ENCODE peak calls at places on chromosome 6, in ten cellular contexts. One of them, this sample, is unnamed.

GRCh38 chr6:45930419-45931059 is 85.1 kb downstream of the CLIC5 start:
- DNase-seq in omental fat pad: peak; percentile 55
- DNase-seq in uterus: peak; percentile 59
- DNase-seq in Calu3: peak; percentile 75
- DNase-seq in AG10803: peak; percentile 56
- DNase-seq in NCI-H1105: peak; percentile 55
- DNase-seq in activated naive CD4-positive, alpha-beta T cell treated with Interleukin-2 at 50 U/mL for 16 hours: peak; percentile 61
- DNase-seq in fibroblast of lung: peak; percentile 51
- DNase-seq in HepG2: peak; percentile 47
- DNase-seq in ascending aorta: peak; percentile 73
- DNase-seq in this sample: peak; percentile 47

GRCh38 chr6:125995972-125996580 is 9.7 kb downstream of the TRMT11 start:
- DNase-seq in Calu3: peak; percentile 72
- DNase-seq in NCI-H1105: peak; percentile 63
- DNase-seq in HepG2: peak; percentile 72
- DNase-seq in activated naive CD4-positive, alpha-beta T cell treated with Interleukin-2 at 50 U/mL for 16 hours: peak; percentile 65
- DNase-seq in omental fat pad: no peak
- DNase-seq in uterus: peak; percentile 72
- DNase-seq in AG10803: peak; percentile 49
- DNase-seq in fibroblast of lung: peak; percentile 47
- DNase-seq in ascending aorta: no peak
- DNase-seq in this sample: peak; percentile 86

GRCh38 chr6:55065020-55065419 is 109.3 kb upstream of the HCRTR2 start:
- DNase-seq in Calu3: no peak
- DNase-seq in HepG2: no peak
- DNase-seq in ascending aorta: no peak
- DNase-seq in NCI-H1105: no peak
- DNase-seq in activated naive CD4-positive, alpha-beta T cell treated with Interleukin-2 at 50 U/mL for 16 hours: no peak
- DNase-seq in AG10803: no peak
- DNase-seq in uterus: no peak
- DNase-seq in omental fat pad: no peak
- DNase-seq in fibroblast of lung: no peak
- DNase-seq in this sample: no peak

GRCh38 chr6:43608783-43609182 is 20.3 kb downstream of the GTPBP2 start:
- DNase-seq in activated naive CD4-positive, alpha-beta T cell treated with Interleukin-2 at 50 U/mL for 16 hours: no peak
- DNase-seq in AG10803: no peak
- DNase-seq in fibroblast of lung: no peak
- DNase-seq in HepG2: no peak
- DNase-seq in NCI-H1105: no peak
- DNase-seq in omental fat pad: no peak
- DNase-seq in uterus: no peak
- DNase-seq in ascending aorta: no peak
- DNase-seq in Calu3: no peak
- DNase-seq in this sample: no peak

GRCh38 chr6:70847685-70848084 is 109.2 kb downstream of the B3GAT2 start:
- DNase-seq in uterus: no peak
- DNase-seq in NCI-H1105: no peak
- DNase-seq in ascending aorta: no peak
- DNase-seq in fibroblast of lung: no peak
- DNase-seq in omental fat pad: no peak
- DNase-seq in AG10803: no peak
- DNase-seq in activated naive CD4-positive, alpha-beta T cell treated with Interleukin-2 at 50 U/mL for 16 hours: no peak
- DNase-seq in Calu3: no peak
- DNase-seq in HepG2: no peak
- DNase-seq in this sample: no peak

GRCh38 chr6:158552796-158553138 is 7.1 kb upstream of the TMEM181 start:
- DNase-seq in uterus: no peak
- DNase-seq in fibroblast of lung: no peak
- DNase-seq in Calu3: no peak
- DNase-seq in HepG2: no peak
- DNase-seq in AG10803: no peak
- DNase-seq in omental fat pad: no peak
- DNase-seq in ascending aorta: peak; percentile 12
- DNase-seq in activated naive CD4-positive, alpha-beta T cell treated with Interleukin-2 at 50 U/mL for 16 hours: no peak
- DNase-seq in NCI-H1105: no peak
- DNase-seq in this sample: no peak

GRCh38 chr6:134482585-134483346 is 164.9 kb upstream of the SGK1 start:
- DNase-seq in fibroblast of lung: peak; percentile 58
- DNase-seq in AG10803: no peak
- DNase-seq in NCI-H1105: no peak
- DNase-seq in HepG2: no peak
- DNase-seq in activated naive CD4-positive, alpha-beta T cell treated with Interleukin-2 at 50 U/mL for 16 hours: no peak
- DNase-seq in omental fat pad: no peak
- DNase-seq in uterus: no peak
- DNase-seq in ascending aorta: no peak
- DNase-seq in Calu3: no peak
- DNase-seq in this sample: no peak

GRCh38 chr6:151067684-151068596 is 171.8 kb upstream of the AKAP12 start:
- DNase-seq in NCI-H1105: peak; percentile 11
- DNase-seq in omental fat pad: peak; percentile 49
- DNase-seq in uterus: peak; percentile 58
- DNase-seq in Calu3: peak; percentile 76
- DNase-seq in activated naive CD4-positive, alpha-beta T cell treated with Interleukin-2 at 50 U/mL for 16 hours: no peak
- DNase-seq in AG10803: peak; percentile 97
- DNase-seq in HepG2: peak; percentile 96
- DNase-seq in fibroblast of lung: peak; percentile 99
- DNase-seq in ascending aorta: peak; percentile 85
- DNase-seq in this sample: peak; percentile 28

GRCh38 chr6:42118162-42119001 is 24.0 kb downstream of the C6orf132 start:
- DNase-seq in activated naive CD4-positive, alpha-beta T cell treated with Interleukin-2 at 50 U/mL for 16 hours: no peak
- DNase-seq in ascending aorta: no peak
- DNase-seq in HepG2: peak; percentile 83
- DNase-seq in NCI-H1105: no peak
- DNase-seq in Calu3: peak; percentile 94
- DNase-seq in uterus: no peak
- DNase-seq in AG10803: peak; percentile 55
- DNase-seq in fibroblast of lung: peak; percentile 36
- DNase-seq in omental fat pad: no peak
- DNase-seq in this sample: peak; percentile 69

GRCh38 chr6:67475700-67476099 is 1159.4 kb upstream of the ADGRB3 start:
- DNase-seq in activated naive CD4-positive, alpha-beta T cell treated with Interleukin-2 at 50 U/mL for 16 hours: no peak
- DNase-seq in HepG2: no peak
- DNase-seq in uterus: no peak
- DNase-seq in AG10803: no peak
- DNase-seq in omental fat pad: no peak
- DNase-seq in Calu3: no peak
- DNase-seq in fibroblast of lung: no peak
- DNase-seq in NCI-H1105: no peak
- DNase-seq in ascending aorta: no peak
- DNase-seq in this sample: no peak

GRCh38 chr6:124480021-124480430 is 482.2 kb upstream of the RNF217 start:
- DNase-seq in NCI-H1105: no peak
- DNase-seq in uterus: no peak
- DNase-seq in activated naive CD4-positive, alpha-beta T cell treated with Interleukin-2 at 50 U/mL for 16 hours: no peak
- DNase-seq in AG10803: no peak
- DNase-seq in ascending aorta: no peak
- DNase-seq in omental fat pad: no peak
- DNase-seq in Calu3: no peak
- DNase-seq in HepG2: no peak
- DNase-seq in fibroblast of lung: peak; percentile 75
- DNase-seq in this sample: no peak

GRCh38 chr6:108655840-108656650 is 95.3 kb downstream of the FOXO3 start:
- DNase-seq in activated naive CD4-positive, alpha-beta T cell treated with Interleukin-2 at 50 U/mL for 16 hours: no peak
- DNase-seq in Calu3: no peak
- DNase-seq in omental fat pad: no peak
- DNase-seq in fibroblast of lung: peak; percentile 88
- DNase-seq in uterus: peak; percentile 38
- DNase-seq in HepG2: peak; percentile 62
- DNase-seq in NCI-H1105: no peak
- DNase-seq in AG10803: peak; percentile 89
- DNase-seq in ascending aorta: no peak
- DNase-seq in this sample: no peak

GRCh38 chr6:105759946-105760345 is 326.2 kb upstream of the PRDM1 start:
- DNase-seq in Calu3: no peak
- DNase-seq in ascending aorta: no peak
- DNase-seq in activated naive CD4-positive, alpha-beta T cell treated with Interleukin-2 at 50 U/mL for 16 hours: no peak
- DNase-seq in NCI-H1105: no peak
- DNase-seq in uterus: no peak
- DNase-seq in HepG2: no peak
- DNase-seq in fibroblast of lung: peak; percentile 95
- DNase-seq in AG10803: peak; percentile 86
- DNase-seq in omental fat pad: no peak
- DNase-seq in this sample: no peak

GRCh38 chr6:102686461-102686860 is 1293.0 kb downstream of the GRIK2 start:
- DNase-seq in activated naive CD4-positive, alpha-beta T cell treated with Interleukin-2 at 50 U/mL for 16 hours: no peak
- DNase-seq in NCI-H1105: no peak
- DNase-seq in omental fat pad: no peak
- DNase-seq in Calu3: no peak
- DNase-seq in uterus: no peak
- DNase-seq in HepG2: no peak
- DNase-seq in ascending aorta: no peak
- DNase-seq in fibroblast of lung: no peak
- DNase-seq in AG10803: no peak
- DNase-seq in this sample: no peak

GRCh38 chr6:2959909-2960719 is 11.3 kb downstream of the SERPINB6 start:
- DNase-seq in HepG2: no peak
- DNase-seq in NCI-H1105: no peak
- DNase-seq in AG10803: peak; percentile 83
- DNase-seq in ascending aorta: peak; percentile 69
- DNase-seq in Calu3: peak; percentile 20
- DNase-seq in uterus: no peak
- DNase-seq in fibroblast of lung: peak; percentile 87
- DNase-seq in omental fat pad: no peak
- DNase-seq in activated naive CD4-positive, alpha-beta T cell treated with Interleukin-2 at 50 U/mL for 16 hours: no peak
- DNase-seq in this sample: no peak

This sample was measured in cerebellar cortex.